ENCODE peak calls at places on chromosomes 7 and 10, in eight cellular contexts. W is effector memory CD4-positive, alpha-beta T cell; M is uterus; R is left ventricle myocardium inferior; O is body of pancreas; C is GM23338; A is endodermal cell; L is fibroblast of lung. B is an unnamed sample. For H3K4me1, the result is how much of the 10 kb centered on the place peaks cover.

GRCh38 chr7:16651391-16652254 is 5.6 kb downstream of the BZW2 start:
- DNase-seq in R (no peak), L (peak), M (no peak), W (no peak), A (no peak), C (no peak), O (no peak), B (no peak)

GRCh38 chr10:131786756-131787605 is 113.8 kb upstream of the PPP2R2D start:
- DNase-seq in C (peak), W (no peak), M (no peak), R (no peak), O (peak), A (peak), L (peak), B (no peak)

GRCh38 chr7:5494683-5495561 is 71.3 kb upstream of the TNRC18 start:
- DNase-seq in C (peak), W (peak), L (peak), R (peak), A (peak), O (peak), M (peak), B (peak)

GRCh38 chr10:91410638-91411367 is 659 bp downstream of the HECTD2 start:
- DNase-seq in L (peak), W (no peak), M (peak), R (no peak), C (no peak), O (no peak), A (no peak), B (peak)

GRCh38 chr10:60574388-60574787 is 184.7 kb upstream of the ANK3 start:
- DNase-seq in W (no peak), A (no peak), C (no peak), M (no peak), L (no peak), O (no peak), R (no peak), B (no peak)

GRCh38 chr7:141158562-141158961 is 84.7 kb downstream of the TMEM178B start:
- DNase-seq in O (peak), W (no peak), M (no peak), R (no peak), A (peak), L (peak), C (no peak), B (peak)

GRCh38 chr10:119398996-119399395 is 143.5 kb downstream of the RGS10 start:
- DNase-seq in A (no peak), L (peak), W (no peak), M (no peak), O (no peak), C (no peak), R (no peak), B (no peak)

GRCh38 chr7:64101943-64102655 is 56.9 kb downstream of the ZNF727 start:
- DNase-seq in L (no peak), C (no peak), W (no peak), M (no peak), A (no peak), O (no peak), R (no peak), B (no peak)

GRCh38 chr10:26391701-26392695 is 46.1 kb upstream of the APBB1IP start:
- DNase-seq in W (no peak), O (no peak), M (no peak), R (peak), L (no peak), A (peak), C (peak), B (peak)

GRCh38 chr10:103789771-103790201 is 65.6 kb downstream of the SH3PXD2A start:
- DNase-seq in M (no peak), A (no peak), R (peak), L (no peak), W (no peak), O (peak), C (no peak), B (peak)

DNA sequence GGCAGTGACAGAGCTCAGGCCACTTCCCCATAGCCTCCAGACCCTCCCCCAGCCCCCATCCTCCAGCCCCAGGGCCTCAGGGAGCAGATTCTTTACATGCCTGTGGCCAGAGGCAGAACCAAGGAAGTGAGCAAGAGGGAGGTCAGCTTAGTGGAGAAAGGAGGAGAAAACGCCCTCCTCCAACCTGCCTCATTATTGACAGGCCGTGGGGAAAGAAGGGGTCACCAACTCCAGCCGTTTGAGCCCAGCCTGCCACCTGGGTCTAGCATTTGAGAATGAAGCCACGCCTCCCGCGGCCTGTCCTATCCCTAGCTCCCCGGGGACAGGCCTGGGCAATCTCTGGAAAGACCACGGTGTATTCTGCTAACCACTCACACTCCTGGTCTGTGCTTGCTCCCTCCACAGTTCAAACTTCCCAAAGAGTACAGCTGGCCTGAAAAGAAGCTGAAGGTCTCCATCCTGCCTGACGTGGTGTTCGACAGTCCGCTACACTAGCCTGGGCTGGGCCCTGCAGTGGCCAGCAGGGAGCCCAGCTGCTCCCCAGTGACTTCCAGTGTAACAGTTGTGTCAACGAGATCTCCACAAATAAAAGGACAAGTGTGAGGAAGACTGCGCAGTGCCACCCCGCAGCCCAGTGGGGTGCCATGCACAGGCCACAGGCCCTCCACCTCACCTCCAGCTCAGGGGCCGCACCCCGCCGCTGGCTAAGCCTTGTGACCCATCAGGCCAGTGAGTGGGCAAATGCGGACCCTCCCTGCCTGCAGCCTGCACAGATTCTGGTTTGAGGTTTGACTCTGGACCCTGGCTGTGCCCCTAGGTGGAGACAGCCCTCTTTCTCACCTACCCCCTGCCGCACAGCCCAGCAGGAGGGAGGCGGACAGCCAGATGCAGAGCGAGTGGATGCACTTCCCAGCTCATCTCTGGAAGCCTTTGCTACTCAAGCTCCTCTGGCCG is 14.3 kb upstream of the TRIM8 start:
- DNase-seq in L (peak), O (no peak), A (peak), R (no peak), W (no peak), C (peak), M (no peak), B (no peak)
- H3K4me1 ChIP-seq in L (half or more), O (half or more), A (under half), R (half or more), W (under half), C (half or more), M (under half), B (under half)

DNA sequence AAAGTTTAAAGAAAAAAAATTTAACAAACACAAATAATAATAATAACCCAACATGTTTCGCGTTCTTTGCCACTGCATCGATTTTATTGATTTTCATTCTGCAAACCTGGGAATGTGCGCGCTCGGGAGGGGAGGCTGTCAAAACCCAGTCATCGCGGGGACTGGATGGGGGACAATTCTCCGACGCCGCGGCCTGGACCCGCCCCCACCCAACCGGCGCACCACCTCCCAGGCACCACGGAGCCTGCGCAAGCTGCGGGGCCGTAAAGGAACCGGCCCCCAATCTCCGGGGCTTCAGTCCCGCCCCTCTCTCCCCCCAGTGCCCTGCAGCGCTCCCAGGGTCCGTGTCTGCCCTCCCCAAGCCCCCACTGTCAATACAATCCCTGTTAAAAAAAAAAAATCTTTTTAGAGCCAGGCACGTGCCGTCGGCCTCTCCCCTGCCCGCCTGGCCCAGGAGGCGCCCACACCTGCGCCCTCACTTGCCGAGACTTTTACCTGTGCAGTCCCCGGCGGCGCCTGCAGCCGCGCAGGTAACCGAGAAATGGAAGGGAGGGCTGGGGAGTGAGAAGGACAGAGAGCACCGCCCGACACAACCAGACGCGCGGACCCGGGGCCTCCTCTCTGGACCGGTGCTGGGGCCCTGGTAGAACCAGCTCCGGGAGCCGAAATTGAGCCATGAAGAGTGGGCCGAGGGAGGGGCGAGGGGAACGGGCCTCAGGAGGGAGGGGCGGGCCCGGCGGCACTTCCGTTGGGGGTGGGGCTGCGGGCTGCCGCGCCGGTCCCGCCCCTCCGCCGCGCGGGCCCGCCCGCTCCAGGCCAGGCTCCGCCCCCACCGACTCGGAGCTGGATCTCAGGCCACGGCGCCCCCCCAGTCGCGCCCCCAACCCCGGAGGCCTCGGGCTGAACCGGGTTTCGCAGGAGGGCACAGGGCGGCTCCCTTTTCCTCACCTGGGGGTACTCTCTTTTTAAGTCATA is 7.6 kb upstream of the ZNF503 start:
- DNase-seq in L (no peak), C (peak), R (peak), O (peak), A (peak), M (peak), W (no peak), B (peak)
- H3K27ac ChIP-seq in L (no peak), C (no peak), R (peak), O (peak), A (peak), M (peak), W (no peak), B (peak)

GRCh38 chr7:2110586-2111396 is 122.0 kb downstream of the MAD1L1 start:
- DNase-seq in A (no peak), O (no peak), L (peak), M (no peak), C (no peak), W (no peak), R (no peak), B (no peak)
- H3K4me1 ChIP-seq in A (under half), O (under half), L (under half), M (under half), C (under half), W (under half), R (under half), B (under half)

DNA sequence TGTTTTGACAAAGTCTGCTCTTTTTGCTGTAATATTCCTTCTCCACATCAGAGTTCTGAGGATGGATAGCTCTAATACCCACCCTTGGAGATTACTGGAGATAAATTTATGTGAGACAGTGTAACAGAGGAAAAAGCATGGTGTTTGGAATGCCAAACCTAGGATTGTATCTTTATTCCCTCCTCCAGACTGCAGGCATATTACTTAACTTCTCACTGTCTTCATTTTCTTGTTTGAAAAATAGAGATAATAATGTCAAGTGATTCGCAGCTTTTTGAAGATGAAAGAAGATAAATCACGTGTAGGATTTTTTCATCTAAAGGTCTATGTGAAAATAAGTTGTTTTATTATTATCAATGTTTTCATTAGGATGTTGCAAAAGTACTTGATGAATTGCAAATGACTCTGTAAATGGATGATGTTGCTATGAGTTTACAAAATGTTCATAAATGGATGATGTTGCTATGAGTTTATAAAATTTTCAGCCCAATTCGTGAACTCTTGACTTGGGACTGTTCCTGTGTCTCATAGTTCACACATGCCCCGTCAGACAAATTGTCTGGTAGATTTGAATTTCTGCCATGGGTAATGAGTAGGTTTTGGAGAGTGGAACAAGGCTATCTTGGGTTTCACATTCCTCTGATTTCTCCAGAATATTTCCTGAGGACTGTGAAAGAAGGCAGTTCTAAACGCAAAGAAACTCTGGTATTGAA is 113.1 kb upstream of the IGFBP3 start:
- DNase-seq in O (no peak), A (no peak), M (no peak), C (no peak), W (no peak), R (no peak), L (peak), B (no peak)
- H3K27ac ChIP-seq in O (no peak), A (no peak), M (no peak), C (no peak), W (no peak), R (no peak), L (no peak), B (no peak)